ENCODE peak calls at places on chromosomes 16 and 17, in ten cellular contexts. O, S, Z, U, J, N, X, G, T and K are unnamed samples.

GRCh38 chr16:23337836-23338550 is 35.9 kb downstream of the SCNN1B start:
- DNase-seq in O (no peak), S (no peak), Z (no peak), U (no peak), J (no peak), N (no peak), X (no peak), G (no peak), T (no peak), K (no peak)

GRCh38 chr17:49514374-49514738 is 19.3 kb downstream of the NGFR start:
- DNase-seq in O (no peak), S (no peak), Z (no peak), U (no peak), J (no peak), N (no peak), X (no peak), G (no peak), T (no peak), K (no peak)

GRCh38 chr17:31825961-31826691 is 32.9 kb downstream of the COPRS start:
- DNase-seq in O (no peak), S (peak; percentile 34), Z (no peak), U (no peak), J (no peak), N (no peak), X (peak; percentile 50), G (no peak), T (peak; percentile 32), K (peak; percentile 72)

GRCh38 chr16:19885456-19886060 is 910 bp upstream of the GPRC5B start:
- DNase-seq in O (no peak), S (no peak), Z (no peak), U (no peak), J (peak; percentile 48), N (no peak), X (no peak), G (no peak), T (no peak), K (peak; percentile 2)

GRCh38 chr16:49592507-49593422 is 219.2 kb downstream of the C16orf78 start:
- DNase-seq in O (peak; percentile 52), S (peak; percentile 7), Z (no peak), U (no peak), J (no peak), N (peak; percentile 30), X (peak; percentile 17), G (peak; percentile 35), T (peak; percentile 20), K (no peak)

GRCh38 chr16:83113317-83113716 is 486.5 kb downstream of the CDH13 start:
- DNase-seq in O (peak; percentile 42), S (peak; percentile 31), Z (no peak), U (no peak), J (peak; percentile 72), N (no peak), X (no peak), G (peak; percentile 19), T (no peak), K (no peak)

GRCh38 chr17:9668532-9668931 is 23.2 kb downstream of the USP43 start:
- DNase-seq in O (peak; percentile 17), S (no peak), Z (no peak), U (no peak), J (no peak), N (no peak), X (peak; percentile 87), G (no peak), T (no peak), K (peak; percentile 91)

GRCh38 chr16:87581867-87582220 is 20.5 kb upstream of the JPH3 start:
- DNase-seq in O (no peak), S (peak; percentile 98), Z (no peak), U (peak; percentile 68), J (peak; percentile 88), N (peak; percentile 56), X (peak; percentile 89), G (peak; percentile 90), T (peak; percentile 95), K (peak; percentile 70)

GRCh38 chr16:84650062-84650991 is 2.0 kb downstream of the KLHL36 start:
- DNase-seq in O (no peak), S (peak; percentile 86), Z (no peak), U (no peak), J (peak; percentile 38), N (no peak), X (no peak), G (peak; percentile 38), T (no peak), K (peak; percentile 58)

GRCh38 chr16:84649511-84649861 is 1.2 kb downstream of the KLHL36 start:
- DNase-seq in O (no peak), S (no peak), Z (no peak), U (no peak), J (peak; percentile 70), N (no peak), X (no peak), G (no peak), T (no peak), K (no peak)

GRCh38 chr16:84652565-84652964 is 4.3 kb downstream of the KLHL36 start:
- DNase-seq in O (no peak), S (no peak), Z (no peak), U (no peak), J (no peak), N (no peak), X (no peak), G (no peak), T (no peak), K (no peak)

GRCh38 chr16:84647830-84648594 is at the start of gene KLHL36:
- DNase-seq in O (peak; percentile 56), S (no peak), Z (peak; percentile 78), U (peak; percentile 46), J (peak; percentile 59), N (peak; percentile 66), X (peak; percentile 19), G (peak; percentile 46), T (peak; percentile 38), K (no peak)

DNA sequence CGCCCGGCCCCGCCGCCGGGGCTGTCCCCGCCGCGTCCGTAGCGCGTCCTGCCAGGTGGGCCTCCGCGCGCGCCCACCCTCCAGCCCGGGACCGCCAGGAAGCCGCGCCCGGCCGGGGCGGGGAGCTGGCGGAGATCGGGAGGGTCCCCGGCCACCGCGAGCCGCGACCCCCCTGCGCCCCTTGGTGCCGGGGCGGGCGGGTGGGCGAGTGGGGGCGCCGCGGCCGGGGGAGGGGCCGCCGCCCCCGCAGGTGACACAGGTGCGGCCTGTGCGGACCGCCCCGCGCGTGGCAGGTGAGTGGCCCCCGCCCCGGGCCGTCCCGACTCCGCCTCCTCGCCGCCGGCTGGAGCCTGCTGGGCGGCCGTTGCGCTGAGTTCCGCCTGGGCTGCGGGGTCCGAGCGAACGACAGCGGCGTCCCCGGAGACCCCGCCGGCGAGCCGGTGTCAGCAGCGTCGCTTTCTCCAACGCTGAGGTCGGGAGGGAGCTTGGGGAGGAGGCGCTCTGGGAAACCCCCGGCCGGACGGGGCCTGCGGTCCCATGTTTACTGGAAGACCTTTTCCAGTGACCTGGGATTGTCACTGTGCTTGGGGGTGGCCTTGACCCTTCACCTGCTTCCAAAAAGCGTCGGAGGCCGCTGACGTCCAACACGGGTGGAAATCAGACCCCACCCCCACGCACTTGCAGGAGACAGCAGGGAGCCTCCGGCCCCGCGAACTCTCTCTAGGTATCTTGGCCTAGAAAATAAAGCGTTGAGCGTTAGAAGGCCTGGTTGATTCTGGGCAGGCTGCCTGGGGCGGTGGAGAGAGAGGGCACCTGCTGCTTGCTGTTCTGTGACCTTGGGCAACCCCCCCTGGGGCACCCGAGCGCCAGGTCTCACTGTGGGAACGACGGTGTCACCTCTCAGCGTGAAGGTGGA is 542 bp downstream of the KLHL36 start:
- DNase-seq in O (no peak), S (no peak), Z (peak; percentile 79), U (peak; percentile 45), J (peak; percentile 61), N (peak; percentile 68), X (peak; percentile 26), G (no peak), T (peak; percentile 41), K (no peak)
- H3K27ac ChIP-seq in O (no peak overlapping the region), S (peak overlapping the region; percentile 46), Z (peak overlapping the region; percentile 83), U (peak overlapping the region; percentile 85), J (peak overlapping the region; percentile 86), N (peak overlapping the region; percentile 82), X (no peak overlapping the region), G (peak overlapping the region; percentile 99), T (peak overlapping the region; percentile 92), K (no peak overlapping the region)

GRCh38 chr16:1949507-1949906 is 5.0 kb downstream of the RPL3L start:
- DNase-seq in O (no peak), S (no peak), Z (peak; percentile 20), U (no peak), J (no peak), N (no peak), X (no peak), G (no peak), T (no peak), K (no peak)

GRCh38 chr16:1944612-1945199 is 1.7 kb upstream of the MSRB1 start:
- DNase-seq in O (no peak), S (no peak), Z (no peak), U (no peak), J (no peak), N (no peak), X (no peak), G (no peak), T (no peak), K (no peak)

GRCh38 chr16:1947369-1947670 is 4.3 kb upstream of the MSRB1 start:
- DNase-seq in O (no peak), S (no peak), Z (peak; percentile 31), U (no peak), J (no peak), N (no peak), X (no peak), G (no peak), T (no peak), K (no peak)

GRCh38 chr16:1945559-1946391 is 2.8 kb upstream of the MSRB1 start:
- DNase-seq in O (no peak), S (no peak), Z (peak; percentile 41), U (no peak), J (no peak), N (no peak), X (no peak), G (no peak), T (no peak), K (no peak)

GRCh38 chr16:1946495-1947368 is 3.7 kb upstream of the MSRB1 start:
- DNase-seq in O (no peak), S (no peak), Z (peak; percentile 40), U (no peak), J (no peak), N (no peak), X (no peak), G (no peak), T (no peak), K (no peak)
- TF ChIP-seq CTCF in O (no peak), S (no peak), Z (no peak), U (no peak), J (no peak), N (no peak), X (no peak), G (no peak), T (no peak), K (no peak)

GRCh38 chr17:78892062-78892456 is 10.9 kb downstream of the CEP295NL start:
- DNase-seq in O (no peak), S (no peak), Z (no peak), U (no peak), J (no peak), N (no peak), X (no peak), G (no peak), T (no peak), K (no peak)

GRCh38 chr17:78895322-78895721 is 7.7 kb downstream of the CEP295NL start:
- DNase-seq in O (no peak), S (no peak), Z (no peak), U (no peak), J (no peak), N (no peak), X (no peak), G (no peak), T (no peak), K (no peak)

GRCh38 chr17:78892936-78893379 is 10.0 kb downstream of the CEP295NL start:
- DNase-seq in O (no peak), S (no peak), Z (no peak), U (no peak), J (no peak), N (no peak), X (no peak), G (no peak), T (no peak), K (no peak)

GRCh38 chr17:78892520-78892919 is 10.5 kb downstream of the CEP295NL start:
- DNase-seq in O (no peak), S (no peak), Z (no peak), U (no peak), J (no peak), N (no peak), X (no peak), G (no peak), T (no peak), K (no peak)

GRCh38 chr17:78893684-78894083 is 9.3 kb downstream of the CEP295NL start:
- DNase-seq in O (no peak), S (no peak), Z (no peak), U (no peak), J (no peak), N (no peak), X (no peak), G (no peak), T (no peak), K (no peak)
- H3K4me1 ChIP-seq in O (no peaks in the 10 kb centered on the region), S (peaks cover 28% of the 10 kb centered on the region), Z (peaks cover 83% of the 10 kb centered on the region), U (peaks cover 7% of the 10 kb centered on the region), J (peaks cover 75% of the 10 kb centered on the region), N (peaks cover 100% of the 10 kb centered on the region), X (no peaks in the 10 kb centered on the region), G (peaks cover 3% of the 10 kb centered on the region), T (peaks cover 100% of the 10 kb centered on the region), K (no peaks in the 10 kb centered on the region)

GRCh38 chr17:83092931-83093330 is 13.5 kb downstream of the METRNL start:
- DNase-seq in O (no peak), S (no peak), Z (no peak), U (no peak), J (no peak), N (no peak), X (no peak), G (no peak), T (no peak), K (no peak)
- H3K27ac ChIP-seq in O (no peak overlapping the region), S (no peak overlapping the region), Z (no peak overlapping the region), U (peak overlapping the region; percentile 15), J (no peak overlapping the region), N (peak overlapping the region; percentile 90), X (no peak overlapping the region), G (no peak overlapping the region), T (peak overlapping the region; percentile 76), K (no peak overlapping the region)